ENCODE peak calls at places on chromosomes 11 and 22, in five cellular contexts. Q is KBM-7; R is MCF 10A; X is stimulated activated CD4-positive, alpha-beta T cell treated with anti-CD3 and anti-CD28 coated beads, Interleukin-1b, Interleukin-23, amount 100 ng/mL, for 24 hours; T is mucosa of gallbladder. M is an unnamed sample.

GRCh38 chr11:6229911-6230310 is 4.5 kb downstream of the FHIP1B start:
- DNase-seq in X (no peak), R (no peak), Q (peak), T (peak), M (no peak)

GRCh38 chr11:106477776-106478175 is 400.3 kb downstream of the AASDHPPT start:
- DNase-seq in R (no peak), Q (no peak), X (no peak), T (no peak), M (no peak)

GRCh38 chr11:125569913-125570621 is 790 bp downstream of the EI24 start:
- DNase-seq in R (peak), X (no peak), T (no peak), Q (peak), M (no peak)

GRCh38 chr11:111963786-111964385 is 26.7 kb downstream of the DIXDC1 start:
- DNase-seq in X (no peak), R (no peak), T (no peak), Q (no peak), M (no peak)

GRCh38 chr22:36991220-36991619 is 28.0 kb downstream of the TST start:
- DNase-seq in T (no peak), Q (no peak), X (no peak), R (no peak), M (no peak)

GRCh38 chr22:29517215-29517908 is 36.2 kb downstream of the THOC5 start:
- DNase-seq in R (peak), T (no peak), Q (no peak), X (no peak), M (no peak)

GRCh38 chr11:66112640-66113098 is 42.6 kb downstream of the PACS1 start:
- DNase-seq in X (no peak), T (no peak), Q (no peak), R (peak), M (no peak)

GRCh38 chr11:82733444-82734119 is at the start of gene FAM181B:
- DNase-seq in T (no peak), R (no peak), Q (peak), X (no peak), M (no peak)

GRCh38 chr11:125950696-125951645 is 5.1 kb downstream of the VSIG10L2 start:
- DNase-seq in X (no peak), T (peak), R (peak), Q (no peak), M (no peak)

GRCh38 chr22:30572840-30573593 is 1.4 kb downstream of the GAL3ST1 start:
- DNase-seq in R (no peak), Q (no peak), T (peak), X (no peak), M (no peak)

GRCh38 chr22:46598737-46599424 is 21.3 kb upstream of the GRAMD4 start:
- DNase-seq in X (no peak), R (no peak), T (no peak), Q (no peak), M (no peak)

GRCh38 chr11:71927813-71928738 is at the start of gene XNDC1N:
- DNase-seq in Q (peak), T (peak), R (peak), X (peak), M (peak)

GRCh38 chr11:67483901-67484665 is 1.3 kb downstream of the AIP start:
- DNase-seq in Q (no peak), T (no peak), R (no peak), X (peak), M (no peak)

GRCh38 chr22:44147821-44148574 is 32.7 kb upstream of the PARVG start:
- DNase-seq in T (peak), R (no peak), X (no peak), Q (no peak), M (no peak)

GRCh38 chr11:47971501-47971900 is 8.9 kb upstream of the PTPRJ start:
- DNase-seq in Q (no peak), R (no peak), X (no peak), T (no peak), M (no peak)

GRCh38 chr22:26891431-26891830 is 234.0 kb downstream of the MIAT start:
- DNase-seq in X (no peak), R (no peak), T (no peak), Q (no peak), M (no peak)

GRCh38 chr11:27254744-27255446 is 108.1 kb downstream of the CCDC34 start:
- DNase-seq in X (no peak), R (no peak), T (no peak), Q (no peak), M (no peak)

GRCh38 chr11:35794850-35795249 is 132.3 kb downstream of the TRIM44 start:
- DNase-seq in X (no peak), Q (no peak), R (peak), T (no peak), M (no peak)

GRCh38 chr11:33988586-33989370 is 62.8 kb upstream of the CAPRIN1 start:
- DNase-seq in Q (no peak), R (no peak), X (no peak), T (no peak), M (no peak)

GRCh38 chr11:120172054-120172881 is 34.4 kb upstream of the TRIM29 start:
- DNase-seq in X (peak), T (peak), Q (peak), R (peak), M (peak)

GRCh38 chr11:118609380-118610219 is 2.2 kb downstream of the PHLDB1 start:
- DNase-seq in X (peak), T (no peak), R (no peak), Q (no peak), M (no peak)

GRCh38 chr22:46007848-46008261 is 30.9 kb upstream of the WNT7B start:
- DNase-seq in X (no peak), T (peak), R (peak), Q (no peak), M (no peak)

GRCh38 chr11:114438303-114438702 is 964 bp upstream of the REXO2 start:
- DNase-seq in X (no peak), T (no peak), R (no peak), Q (no peak), M (no peak)

GRCh38 chr11:2138436-2139117 is 612 bp downstream of the IGF2 start:
- DNase-seq in X (no peak), R (no peak), T (no peak), Q (no peak), M (no peak)

M was measured in GM19239.